ENCODE peak calls at places on chromosomes 1 and 21, in five cellular contexts. S, E, D, Z and M are unnamed samples.

GRCh38 chr1:234998174-234998741 is 130.4 kb downstream of the TOMM20 start:
- DNase-seq in S (peak; percentile 61), D (no peak), E (peak; percentile 80), Z (no peak), M (no peak)

GRCh38 chr1:63327417-63328139 is 5.2 kb downstream of the FOXD3 start:
- DNase-seq in E (peak; percentile 60), S (peak; percentile 59), D (peak; percentile 65), Z (peak; percentile 62), M (peak; percentile 32)

GRCh38 chr1:162937721-162938395 is 76.9 kb upstream of the CCDC190 start:
- DNase-seq in D (no peak), S (no peak), E (no peak), Z (no peak), M (no peak)

GRCh38 chr1:90314533-90314932 is 319.6 kb downstream of the ZNF326 start:
- DNase-seq in Z (no peak), E (no peak), D (no peak), S (no peak), M (no peak)

GRCh38 chr21:43834146-43834905 is 30.7 kb upstream of the AGPAT3 start:
- DNase-seq in E (no peak), Z (no peak), D (no peak), S (no peak), M (no peak)

GRCh38 chr1:2967881-2968280 is 53.4 kb upstream of the ACTRT2 start:
- DNase-seq in E (no peak), Z (no peak), S (no peak), D (no peak), M (no peak)

GRCh38 chr1:40955266-40955665 is 24.2 kb upstream of the CTPS1 start:
- DNase-seq in E (no peak), Z (no peak), D (no peak), S (no peak), M (no peak)

GRCh38 chr1:227788279-227789041 is 27.0 kb upstream of the PRSS38 start:
- DNase-seq in S (no peak), D (peak; percentile 80), E (peak; percentile 38), Z (no peak), M (peak; percentile 37)

GRCh38 chr1:224851210-224851849 is 78.1 kb upstream of the DNAH14 start:
- DNase-seq in S (peak; percentile 63), D (peak; percentile 68), E (peak; percentile 35), Z (peak; percentile 37), M (peak; percentile 47)

GRCh38 chr1:25544243-25544764 is 898 bp downstream of the LDLRAP1 start:
- DNase-seq in E (no peak), S (no peak), Z (no peak), D (no peak), M (no peak)

GRCh38 chr1:157487430-157487829 is 64.9 kb downstream of the FCRL5 start:
- DNase-seq in Z (no peak), E (no peak), S (no peak), D (no peak), M (no peak)

GRCh38 chr1:50609508-50609907 is 186.3 kb upstream of the DMRTA2 start:
- DNase-seq in Z (no peak), S (no peak), E (no peak), D (no peak), M (no peak)

GRCh38 chr1:50610563-50610962 is 187.3 kb upstream of the DMRTA2 start:
- DNase-seq in E (no peak), Z (no peak), S (no peak), D (no peak), M (no peak)

GRCh38 chr1:50603274-50604271 is 180.3 kb upstream of the DMRTA2 start:
- DNase-seq in E (peak; percentile 40), D (no peak), S (peak; percentile 59), Z (peak; percentile 69), M (peak; percentile 67)

GRCh38 chr1:50604580-50604979 is 181.3 kb upstream of the DMRTA2 start:
- DNase-seq in D (no peak), S (no peak), E (no peak), Z (no peak), M (no peak)

DNA sequence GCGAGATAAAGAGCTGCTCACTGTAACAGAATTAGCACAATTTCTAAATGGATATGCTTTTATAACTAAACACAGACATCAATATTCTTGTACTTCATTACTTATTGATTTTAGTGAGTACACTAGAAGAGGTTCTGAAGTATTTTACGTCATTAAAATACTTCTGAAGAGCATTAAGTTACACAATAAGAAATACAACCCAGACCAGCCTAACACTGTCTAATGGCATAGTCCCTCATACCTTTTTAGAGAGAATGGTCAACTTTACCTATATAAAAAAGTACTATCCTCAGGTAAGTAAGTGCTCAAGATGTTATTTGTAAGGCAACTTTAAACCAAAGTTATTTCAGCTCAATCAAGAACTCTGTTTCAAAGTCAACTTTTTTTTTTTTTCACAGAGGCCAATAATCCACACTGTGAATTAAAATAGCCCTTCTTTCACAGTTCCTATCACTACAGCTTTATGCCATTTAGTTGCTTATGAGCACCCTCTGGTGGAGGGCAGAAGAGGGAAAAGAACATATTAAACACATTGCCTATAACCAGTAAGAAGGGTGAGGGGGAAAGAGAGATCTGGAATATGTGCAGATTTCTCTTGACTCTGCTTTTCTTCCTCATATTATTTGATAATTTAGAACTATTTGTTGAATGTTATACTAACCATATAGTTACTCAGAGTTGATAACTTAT is 182.1 kb upstream of the DMRTA2 start:
- DNase-seq in D (no peak), S (peak; percentile 48), Z (peak; percentile 57), E (peak; percentile 27), M (peak; percentile 50)
- TF ChIP-seq CTCF in D (no peak), S (peak; percentile 59), Z (peak; percentile 69), E (peak; percentile 68), M (peak; percentile 82)

GRCh38 chr21:45370575-45370974 is 34.4 kb upstream of the COL18A1 start:
- DNase-seq in Z (no peak), D (no peak), E (no peak), S (peak; percentile 45), M (no peak)

GRCh38 chr21:45373991-45374816 is 30.8 kb upstream of the COL18A1 start:
- DNase-seq in S (no peak), D (no peak), E (no peak), Z (no peak), M (no peak)

GRCh38 chr21:45371649-45372048 is 33.3 kb upstream of the COL18A1 start:
- DNase-seq in S (no peak), Z (no peak), E (no peak), D (no peak), M (no peak)

GRCh38 chr21:45372732-45373355 is 32.1 kb upstream of the COL18A1 start:
- DNase-seq in D (no peak), Z (peak; percentile 22), E (no peak), S (no peak), M (no peak)

GRCh38 chr21:45371092-45371491 is 33.9 kb upstream of the COL18A1 start:
- DNase-seq in D (no peak), S (no peak), E (no peak), Z (no peak), M (no peak)
- TF ChIP-seq CTCF in D (no peak), S (no peak), E (no peak), Z (no peak), M (no peak)

DNA sequence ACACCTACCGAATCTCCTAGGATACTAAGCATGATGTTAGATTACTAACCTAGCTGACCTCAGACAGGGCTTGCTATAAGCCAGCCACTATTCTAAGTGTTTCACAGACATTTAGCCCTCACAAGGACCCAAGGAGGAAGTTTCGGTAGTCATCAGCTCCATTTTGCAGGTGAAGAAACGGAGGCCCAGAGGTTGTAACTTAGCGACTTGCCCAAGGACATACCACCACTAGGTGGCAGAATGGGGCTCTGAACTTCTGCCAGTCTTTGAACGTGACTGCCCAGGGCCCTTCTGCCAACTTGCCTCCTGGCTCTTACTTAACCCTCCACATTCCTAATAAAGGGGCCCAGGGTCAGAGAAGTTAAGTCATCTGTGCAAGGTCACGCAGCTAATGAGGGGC is 283.5 kb downstream of the C1orf94 start:
- DNase-seq in S (peak; percentile 6), D (peak; percentile 44), Z (no peak), E (peak; percentile 47), M (no peak)
- TF ChIP-seq CTCF in S (no peak), D (peak; percentile 17), Z (no peak), E (peak; percentile 75), M (peak; percentile 54)

GRCh38 chr1:85580046-85580411 is 532 bp upstream of the CCN1 start:
- DNase-seq in D (no peak), S (peak; percentile 82), E (no peak), Z (peak; percentile 83), M (peak; percentile 84)

GRCh38 chr1:85583355-85584263 is 3.0 kb downstream of the CCN1 start:
- DNase-seq in E (no peak), D (no peak), Z (peak; percentile 67), S (peak; percentile 52), M (no peak)

GRCh38 chr1:85582687-85583354 is 2.3 kb downstream of the CCN1 start:
- DNase-seq in D (no peak), S (peak; percentile 70), Z (peak; percentile 66), E (no peak), M (peak; percentile 85)

GRCh38 chr1:85581138-85581801 is 709 bp downstream of the CCN1 start:
- DNase-seq in E (no peak), Z (peak; percentile 69), D (peak; percentile 71), S (peak; percentile 85), M (peak; percentile 89)

GRCh38 chr1:85581802-85582686 is 1.5 kb downstream of the CCN1 start:
- DNase-seq in D (peak; percentile 81), Z (peak; percentile 76), E (no peak), S (peak; percentile 73), M (peak; percentile 90)
- TF ChIP-seq CTCF in D (no peak), Z (no peak), E (peak; percentile 47), S (peak; percentile 44), M (peak; percentile 71)

GRCh38 chr1:206738370-206739366 is 31.9 kb upstream of the IL19 start:
- DNase-seq in Z (peak; percentile 28), E (peak; percentile 16), S (peak; percentile 27), D (no peak), M (no peak)
- TF ChIP-seq CTCF in Z (peak; percentile 33), E (peak; percentile 58), S (peak; percentile 23), D (no peak), M (peak; percentile 73)

GRCh38 chr1:209646558-209646957 is 5.7 kb downstream of the LAMB3 start:
- DNase-seq in S (peak; percentile 75), E (no peak), D (no peak), Z (peak; percentile 63), M (peak; percentile 61)
- TF ChIP-seq CTCF in S (peak; percentile 60), E (peak; percentile 36), D (no peak), Z (peak; percentile 33), M (peak; percentile 77)